ENCODE peak calls at places on chromosomes 5 and 9, in seven cellular contexts. B, K, N, T, R, V and W are unnamed samples.

GRCh38 chr5:2382776-2383677 is 368.4 kb downstream of the IRX2 start:
- DNase-seq in B (no peak), K (no peak), N (no peak), T (no peak), R (no peak), V (no peak), W (no peak)

GRCh38 chr5:168433982-168434381 is 52.3 kb upstream of the RARS1 start:
- DNase-seq in B (no peak), K (no peak), N (no peak), T (no peak), R (no peak), V (no peak), W (no peak)

GRCh38 chr5:125410501-125411162 is 664.2 kb upstream of the ZNF608 start:
- DNase-seq in B (no peak), K (no peak), N (no peak), T (no peak), R (no peak), V (no peak), W (no peak)

GRCh38 chr9:13351768-13352386 is 72.4 kb upstream of the MPDZ start:
- DNase-seq in B (no peak), K (peak), N (no peak), T (peak), R (no peak), V (peak), W (no peak)

GRCh38 chr5:104355350-104355749 is 792.8 kb upstream of the NUDT12 start:
- DNase-seq in B (no peak), K (no peak), N (no peak), T (no peak), R (no peak), V (no peak), W (no peak)

GRCh38 chr5:10406636-10407035 is 35.0 kb upstream of the ROPN1L start:
- DNase-seq in B (no peak), K (no peak), N (no peak), T (no peak), R (no peak), V (no peak), W (no peak)

GRCh38 chr5:76715734-76716455 is at the start of gene F2R:
- DNase-seq in B (peak), K (peak), N (peak), T (peak), R (peak), V (peak), W (no peak)

GRCh38 chr5:109654455-109654854 is 35.3 kb upstream of the MAN2A1 start:
- DNase-seq in B (no peak), K (no peak), N (no peak), T (no peak), R (no peak), V (peak), W (no peak)

GRCh38 chr5:150341331-150341730 is 16.2 kb upstream of the TCOF1 start:
- DNase-seq in B (no peak), K (peak), N (no peak), T (no peak), R (no peak), V (no peak), W (no peak)

GRCh38 chr9:133347515-133347984 is 381 bp downstream of the MED22 start:
- DNase-seq in B (peak), K (peak), N (peak), T (peak), R (peak), V (peak), W (no peak)

GRCh38 chr5:66967102-66967501 is 229.5 kb downstream of the CD180 start:
- DNase-seq in B (no peak), K (no peak), N (no peak), T (no peak), R (no peak), V (no peak), W (no peak)

GRCh38 chr9:108634669-108635462 is 220.9 kb downstream of the ACTL7B start:
- DNase-seq in B (no peak), K (no peak), N (no peak), T (peak), R (no peak), V (no peak), W (peak)

GRCh38 chr5:63596254-63596653 is 366.0 kb downstream of the HTR1A start:
- DNase-seq in B (no peak), K (no peak), N (no peak), T (no peak), R (no peak), V (no peak), W (no peak)

GRCh38 chr5:124057161-124057814 is 545.3 kb downstream of the CSNK1G3 start:
- DNase-seq in B (no peak), K (peak), N (peak), T (no peak), R (peak), V (peak), W (no peak)

GRCh38 chr9:136529516-136530471 is 16.1 kb downstream of the NOTCH1 start:
- DNase-seq in B (no peak), K (peak), N (no peak), T (no peak), R (no peak), V (no peak), W (no peak)

GRCh38 chr5:42579320-42579719 is 156.1 kb downstream of the GHR start:
- DNase-seq in B (no peak), K (no peak), N (no peak), T (no peak), R (no peak), V (no peak), W (no peak)

GRCh38 chr5:149358294-149358651 is 427 bp downstream of the PCYOX1L start:
- DNase-seq in B (peak), K (peak), N (peak), T (no peak), R (peak), V (peak), W (no peak)

GRCh38 chr9:93633492-93634221 is 57.3 kb downstream of the PHF2 start:
- DNase-seq in B (no peak), K (no peak), N (no peak), T (no peak), R (no peak), V (no peak), W (no peak)

GRCh38 chr5:176535655-176536131 is 1.5 kb downstream of the RNF44 start:
- DNase-seq in B (no peak), K (peak), N (no peak), T (no peak), R (no peak), V (peak), W (no peak)

GRCh38 chr9:93645149-93645889 is 68.9 kb downstream of the PHF2 start:
- DNase-seq in B (no peak), K (no peak), N (no peak), T (no peak), R (no peak), V (no peak), W (no peak)

GRCh38 chr9:128713411-128713780 is 10.5 kb downstream of the ZDHHC12 start:
- DNase-seq in B (no peak), K (no peak), N (no peak), T (no peak), R (no peak), V (no peak), W (no peak)

GRCh38 chr5:151002250-151002649 is 18.1 kb upstream of the GPX3 start:
- DNase-seq in B (no peak), K (no peak), N (no peak), T (peak), R (no peak), V (peak), W (no peak)

GRCh38 chr9:124894741-124895170 is 32.8 kb downstream of the ARPC5L start:
- DNase-seq in B (peak), K (peak), N (no peak), T (peak), R (no peak), V (peak), W (no peak)

GRCh38 chr5:159786901-159787691 is 129.2 kb upstream of the ADRA1B start:
- DNase-seq in B (no peak), K (no peak), N (peak), T (no peak), R (peak), V (no peak), W (no peak)

GRCh38 chr9:135513351-135513846 is 7.8 kb upstream of the LCN1 start:
- DNase-seq in B (no peak), K (no peak), N (no peak), T (no peak), R (no peak), V (no peak), W (no peak)

GRCh38 chr9:96524045-96524444 is 74.1 kb downstream of the HABP4 start:
- DNase-seq in B (no peak), K (no peak), N (no peak), T (no peak), R (no peak), V (no peak), W (no peak)

GRCh38 chr5:172123269-172123692 is 64.7 kb downstream of the STK10 start:
- DNase-seq in B (no peak), K (peak), N (peak), T (peak), R (no peak), V (no peak), W (no peak)

GRCh38 chr9:127968717-127969383 is 11.9 kb downstream of the EEIG1 start:
- DNase-seq in B (no peak), K (no peak), N (peak), T (peak), R (no peak), V (no peak), W (peak)

GRCh38 chr9:130366072-130366471 is 78.7 kb upstream of the ASS1 start:
- DNase-seq in B (no peak), K (no peak), N (no peak), T (no peak), R (no peak), V (no peak), W (no peak)

GRCh38 chr5:168047043-168047668 is 244.3 kb upstream of the WWC1 start:
- DNase-seq in B (no peak), K (peak), N (no peak), T (peak), R (no peak), V (peak), W (peak)

GRCh38 chr5:121968910-121969607 is 7.3 kb downstream of the SRFBP1 start:
- DNase-seq in B (no peak), K (peak), N (no peak), T (peak), R (no peak), V (no peak), W (peak)

GRCh38 chr9:93254061-93254481 is 70.1 kb downstream of the WNK2 start:
- DNase-seq in B (no peak), K (no peak), N (no peak), T (no peak), R (peak), V (no peak), W (no peak)

GRCh38 chr9:114088571-114089170 is 10.4 kb downstream of the KIF12 start:
- DNase-seq in B (no peak), K (no peak), N (no peak), T (no peak), R (no peak), V (no peak), W (no peak)

GRCh38 chr5:164498393-164498792 is 993.0 kb downstream of the MAT2B start:
- DNase-seq in B (no peak), K (no peak), N (no peak), T (no peak), R (no peak), V (no peak), W (no peak)